ENCODE peak calls at places on chromosomes 1 and 21, in five cellular contexts. S, T, V, N and D are unnamed samples.

GRCh38 chr1:156616463-156616862 is 2.8 kb upstream of the HAPLN2 start:
- ATAC-seq in T (no peak), V (no peak), S (no peak), N (no peak), D (no peak)

GRCh38 chr21:43210454-43211084 is 41.8 kb downstream of the CRYAA start:
- ATAC-seq in V (no peak), S (no peak), T (no peak), N (no peak), D (peak; percentile 14)

GRCh38 chr1:222454782-222455181 is 93.1 kb downstream of the HHIPL2 start:
- ATAC-seq in N (peak; percentile 58), V (peak; percentile 30), T (peak; percentile 8), S (peak; percentile 33), D (peak; percentile 40)

GRCh38 chr1:234544094-234544579 is 65.2 kb upstream of the TARBP1 start:
- ATAC-seq in S (peak; percentile 82), V (no peak), T (no peak), N (peak; percentile 88), D (peak; percentile 22)

GRCh38 chr1:42167611-42168396 is 3.3 kb upstream of the GUCA2A start:
- ATAC-seq in N (no peak), T (no peak), V (no peak), S (no peak), D (no peak)

GRCh38 chr21:33198346-33199135 is 31.2 kb upstream of the IFNAR2 start:
- ATAC-seq in S (no peak), T (no peak), V (no peak), N (no peak), D (no peak)

GRCh38 chr1:41840592-41841246 is 78.0 kb downstream of the HIVEP3 start:
- ATAC-seq in S (no peak), N (no peak), T (no peak), V (no peak), D (no peak)

GRCh38 chr1:59258412-59259032 is 38.4 kb upstream of the FGGY start:
- ATAC-seq in T (no peak), V (no peak), S (no peak), N (no peak), D (no peak)

GRCh38 chr1:159881930-159882839 is 17.8 kb downstream of the CFAP45 start:
- ATAC-seq in V (no peak), N (peak; percentile 37), S (peak; percentile 71), T (no peak), D (peak; percentile 97)

GRCh38 chr21:44350773-44351481 is 2.5 kb upstream of the TRPM2 start:
- ATAC-seq in T (no peak), V (no peak), N (no peak), S (no peak), D (no peak)

GRCh38 chr1:164440222-164440621 is 118.8 kb upstream of the PBX1 start:
- ATAC-seq in N (no peak), S (no peak), V (peak; percentile 52), T (no peak), D (no peak)

GRCh38 chr1:168054117-168054516 is 82.6 kb downstream of the GPR161 start:
- ATAC-seq in T (no peak), S (no peak), V (no peak), N (no peak), D (no peak)

GRCh38 chr1:38558476-38559179 is 300.9 kb downstream of the RRAGC start:
- ATAC-seq in S (peak; percentile 36), N (no peak), V (peak; percentile 74), T (peak; percentile 33), D (peak; percentile 20)

GRCh38 chr1:154019280-154019679 is 28.7 kb downstream of the RPS27 start:
- ATAC-seq in N (no peak), T (no peak), V (no peak), S (no peak), D (no peak)

GRCh38 chr1:86648255-86648654 is 56.1 kb upstream of the SH3GLB1 start:
- ATAC-seq in T (no peak), V (peak; percentile 27), N (no peak), S (no peak), D (peak; percentile 93)

GRCh38 chr1:48943826-48944225 is 167.1 kb upstream of the BEND5 start:
- ATAC-seq in V (no peak), T (no peak), S (no peak), N (no peak), D (peak; percentile 37)

GRCh38 chr1:243459059-243459458 is 203.2 kb downstream of the SDCCAG8 start:
- ATAC-seq in V (no peak), N (no peak), T (peak; percentile 41), S (no peak), D (no peak)

GRCh38 chr1:113986802-113987201 is 7.5 kb downstream of the OLFML3 start:
- ATAC-seq in T (no peak), N (no peak), V (no peak), S (no peak), D (no peak)

GRCh38 chr1:110160701-110161100 is 10.4 kb downstream of the SLC6A17 start:
- ATAC-seq in V (no peak), N (no peak), S (no peak), T (no peak), D (no peak)